ENCODE peak calls at places on chromosomes 7 and 10, in nine cellular contexts. One of them, this sample, is unnamed.

GRCh38 chr7:20064181-20064970 is 152.8 kb downstream of the MACC1 start:
- DNase-seq in PC-9: no peak
- DNase-seq in Daoy: peak
- DNase-seq in AG08395: peak
- DNase-seq in midbrain: no peak
- DNase-seq in activated CD4-positive, alpha-beta memory T cell treated with anti-CD3 and anti-CD28 coated beads, Interleukin-2, amount 10 ng/mL, durations not matched to agents 7 days and 5 days: no peak
- DNase-seq in Kasumi-1: no peak
- DNase-seq in IMR-90: peak
- DNase-seq in stimulated activated CD4-positive, alpha-beta T cell treated with anti-CD3 and anti-CD28 coated beads, Interleukin-4, amount 100 ng/mL, for 1 hour: no peak
- DNase-seq in this sample: no peak

GRCh38 chr7:47403341-47403866 is 178.5 kb downstream of the TNS3 start:
- DNase-seq in AG08395: no peak
- DNase-seq in Kasumi-1: no peak
- DNase-seq in Daoy: no peak
- DNase-seq in IMR-90: no peak
- DNase-seq in PC-9: no peak
- DNase-seq in midbrain: no peak
- DNase-seq in stimulated activated CD4-positive, alpha-beta T cell treated with anti-CD3 and anti-CD28 coated beads, Interleukin-4, amount 100 ng/mL, for 1 hour: no peak
- DNase-seq in activated CD4-positive, alpha-beta memory T cell treated with anti-CD3 and anti-CD28 coated beads, Interleukin-2, amount 10 ng/mL, durations not matched to agents 7 days and 5 days: no peak
- DNase-seq in this sample: no peak

GRCh38 chr7:2771274-2771711 is 72.8 kb downstream of the GNA12 start:
- DNase-seq in Kasumi-1: no peak
- DNase-seq in midbrain: no peak
- DNase-seq in activated CD4-positive, alpha-beta memory T cell treated with anti-CD3 and anti-CD28 coated beads, Interleukin-2, amount 10 ng/mL, durations not matched to agents 7 days and 5 days: no peak
- DNase-seq in IMR-90: no peak
- DNase-seq in AG08395: no peak
- DNase-seq in PC-9: no peak
- DNase-seq in stimulated activated CD4-positive, alpha-beta T cell treated with anti-CD3 and anti-CD28 coated beads, Interleukin-4, amount 100 ng/mL, for 1 hour: no peak
- DNase-seq in Daoy: no peak
- DNase-seq in this sample: no peak

GRCh38 chr7:108094933-108095710 is 35.0 kb downstream of the LAMB4 start:
- DNase-seq in Daoy: peak
- DNase-seq in stimulated activated CD4-positive, alpha-beta T cell treated with anti-CD3 and anti-CD28 coated beads, Interleukin-4, amount 100 ng/mL, for 1 hour: no peak
- DNase-seq in AG08395: peak
- DNase-seq in midbrain: no peak
- DNase-seq in PC-9: peak
- DNase-seq in activated CD4-positive, alpha-beta memory T cell treated with anti-CD3 and anti-CD28 coated beads, Interleukin-2, amount 10 ng/mL, durations not matched to agents 7 days and 5 days: no peak
- DNase-seq in Kasumi-1: no peak
- DNase-seq in IMR-90: peak
- DNase-seq in this sample: peak

GRCh38 chr10:14758994-14759664 is 15.6 kb downstream of the FAM107B start:
- DNase-seq in Daoy: peak
- DNase-seq in IMR-90: no peak
- DNase-seq in midbrain: no peak
- DNase-seq in AG08395: no peak
- DNase-seq in activated CD4-positive, alpha-beta memory T cell treated with anti-CD3 and anti-CD28 coated beads, Interleukin-2, amount 10 ng/mL, durations not matched to agents 7 days and 5 days: no peak
- DNase-seq in PC-9: no peak
- DNase-seq in stimulated activated CD4-positive, alpha-beta T cell treated with anti-CD3 and anti-CD28 coated beads, Interleukin-4, amount 100 ng/mL, for 1 hour: peak
- DNase-seq in Kasumi-1: no peak
- DNase-seq in this sample: peak

GRCh38 chr7:16564909-16565426 is 38.3 kb downstream of the LRRC72 start:
- DNase-seq in Daoy: peak
- DNase-seq in IMR-90: peak
- DNase-seq in activated CD4-positive, alpha-beta memory T cell treated with anti-CD3 and anti-CD28 coated beads, Interleukin-2, amount 10 ng/mL, durations not matched to agents 7 days and 5 days: no peak
- DNase-seq in stimulated activated CD4-positive, alpha-beta T cell treated with anti-CD3 and anti-CD28 coated beads, Interleukin-4, amount 100 ng/mL, for 1 hour: no peak
- DNase-seq in PC-9: peak
- DNase-seq in Kasumi-1: peak
- DNase-seq in midbrain: peak
- DNase-seq in AG08395: peak
- DNase-seq in this sample: peak

GRCh38 chr10:86443936-86444335 is 77.3 kb upstream of the GRID1 start:
- DNase-seq in midbrain: no peak
- DNase-seq in PC-9: no peak
- DNase-seq in IMR-90: peak
- DNase-seq in stimulated activated CD4-positive, alpha-beta T cell treated with anti-CD3 and anti-CD28 coated beads, Interleukin-4, amount 100 ng/mL, for 1 hour: no peak
- DNase-seq in Kasumi-1: no peak
- DNase-seq in AG08395: no peak
- DNase-seq in activated CD4-positive, alpha-beta memory T cell treated with anti-CD3 and anti-CD28 coated beads, Interleukin-2, amount 10 ng/mL, durations not matched to agents 7 days and 5 days: no peak
- DNase-seq in Daoy: no peak
- DNase-seq in this sample: no peak

GRCh38 chr10:95428702-95429101 is 132.5 kb downstream of the SORBS1 start:
- DNase-seq in midbrain: no peak
- DNase-seq in stimulated activated CD4-positive, alpha-beta T cell treated with anti-CD3 and anti-CD28 coated beads, Interleukin-4, amount 100 ng/mL, for 1 hour: no peak
- DNase-seq in IMR-90: no peak
- DNase-seq in PC-9: no peak
- DNase-seq in Daoy: no peak
- DNase-seq in Kasumi-1: no peak
- DNase-seq in activated CD4-positive, alpha-beta memory T cell treated with anti-CD3 and anti-CD28 coated beads, Interleukin-2, amount 10 ng/mL, durations not matched to agents 7 days and 5 days: no peak
- DNase-seq in AG08395: no peak
- DNase-seq in this sample: no peak

GRCh38 chr7:38300175-38300574 is 26.7 kb upstream of the TARP start:
- DNase-seq in activated CD4-positive, alpha-beta memory T cell treated with anti-CD3 and anti-CD28 coated beads, Interleukin-2, amount 10 ng/mL, durations not matched to agents 7 days and 5 days: peak
- DNase-seq in midbrain: no peak
- DNase-seq in Kasumi-1: no peak
- DNase-seq in PC-9: no peak
- DNase-seq in AG08395: no peak
- DNase-seq in Daoy: no peak
- DNase-seq in IMR-90: no peak
- DNase-seq in stimulated activated CD4-positive, alpha-beta T cell treated with anti-CD3 and anti-CD28 coated beads, Interleukin-4, amount 100 ng/mL, for 1 hour: no peak
- DNase-seq in this sample: no peak

GRCh38 chr7:100710452-100710851 is 4.5 kb downstream of the POP7 start:
- DNase-seq in IMR-90: no peak
- DNase-seq in Kasumi-1: no peak
- DNase-seq in PC-9: no peak
- DNase-seq in AG08395: no peak
- DNase-seq in stimulated activated CD4-positive, alpha-beta T cell treated with anti-CD3 and anti-CD28 coated beads, Interleukin-4, amount 100 ng/mL, for 1 hour: no peak
- DNase-seq in Daoy: no peak
- DNase-seq in activated CD4-positive, alpha-beta memory T cell treated with anti-CD3 and anti-CD28 coated beads, Interleukin-2, amount 10 ng/mL, durations not matched to agents 7 days and 5 days: no peak
- DNase-seq in midbrain: no peak
- DNase-seq in this sample: no peak

GRCh38 chr7:33790746-33791145 is 114.6 kb upstream of the BMPER start:
- DNase-seq in stimulated activated CD4-positive, alpha-beta T cell treated with anti-CD3 and anti-CD28 coated beads, Interleukin-4, amount 100 ng/mL, for 1 hour: no peak
- DNase-seq in Daoy: no peak
- DNase-seq in PC-9: no peak
- DNase-seq in Kasumi-1: no peak
- DNase-seq in AG08395: no peak
- DNase-seq in IMR-90: no peak
- DNase-seq in activated CD4-positive, alpha-beta memory T cell treated with anti-CD3 and anti-CD28 coated beads, Interleukin-2, amount 10 ng/mL, durations not matched to agents 7 days and 5 days: no peak
- DNase-seq in midbrain: no peak
- DNase-seq in this sample: no peak

GRCh38 chr10:803041-803741 is 113.7 kb upstream of the DIP2C start:
- DNase-seq in stimulated activated CD4-positive, alpha-beta T cell treated with anti-CD3 and anti-CD28 coated beads, Interleukin-4, amount 100 ng/mL, for 1 hour: no peak
- DNase-seq in activated CD4-positive, alpha-beta memory T cell treated with anti-CD3 and anti-CD28 coated beads, Interleukin-2, amount 10 ng/mL, durations not matched to agents 7 days and 5 days: no peak
- DNase-seq in midbrain: no peak
- DNase-seq in AG08395: no peak
- DNase-seq in Daoy: no peak
- DNase-seq in IMR-90: no peak
- DNase-seq in PC-9: no peak
- DNase-seq in Kasumi-1: no peak
- DNase-seq in this sample: no peak

This sample was measured in OCI-LY7.